ENCODE peak calls at places on chromosomes 7 and 10, in four cellular contexts. Y, W, S and H are unnamed samples.
A peak's percentile ranks its signal among the peaks of the same experiment; 100 is the strongest.

GRCh38 chr7:19558527-19558926 is 150.3 kb downstream of the POLR1F start:
- DNase-seq in Y (no peak), W (no peak), S (peak; percentile 11), H (peak; percentile 84)

GRCh38 chr10:61869772-61870520 is 31.6 kb upstream of the ARID5B start:
- DNase-seq in Y (no peak), W (no peak), S (peak; percentile 76), H (peak; percentile 74)

GRCh38 chr7:137619181-137619580 is 227.6 kb downstream of the DGKI start:
- DNase-seq in Y (no peak), W (no peak), S (no peak), H (no peak)

GRCh38 chr10:133159611-133159949 is 439 bp upstream of the KNDC1 start:
- DNase-seq in Y (no peak), W (no peak), S (no peak), H (no peak)

GRCh38 chr10:124743188-124744046 is 761 bp downstream of the FAM53B start:
- DNase-seq in Y (no peak), W (no peak), S (no peak), H (peak; percentile 27)

GRCh38 chr10:17409170-17409733 is 45.1 kb downstream of the ST8SIA6 start:
- DNase-seq in Y (no peak), W (no peak), S (peak; percentile 36), H (peak; percentile 39)

GRCh38 chr7:68783671-68784070 is 814.6 kb upstream of the AUTS2 start:
- DNase-seq in Y (no peak), W (no peak), S (no peak), H (no peak)

GRCh38 chr7:26413007-26413691 is 121.5 kb downstream of the SNX10 start:
- DNase-seq in Y (peak; percentile 31), W (no peak), S (no peak), H (no peak)

GRCh38 chr10:88012627-88013026 is 149.2 kb downstream of the PTEN start:
- DNase-seq in Y (no peak), W (no peak), S (peak; percentile 34), H (peak; percentile 22)

GRCh38 chr7:135770139-135770710 is 21.6 kb upstream of the FAM180A start:
- DNase-seq in Y (no peak), W (no peak), S (peak; percentile 12), H (peak; percentile 60)

GRCh38 chr10:77391605-77392235 is 245.9 kb downstream of the KCNMA1 start:
- DNase-seq in Y (peak; percentile 61), W (peak; percentile 89), S (peak; percentile 91), H (peak; percentile 95)

GRCh38 chr10:12499587-12499986 is 150.2 kb downstream of the CAMK1D start:
- DNase-seq in Y (no peak), W (peak; percentile 17), S (peak; percentile 20), H (no peak)

GRCh38 chr10:99694171-99694570 is 34.9 kb downstream of the ENTPD7 start:
- DNase-seq in Y (no peak), W (no peak), S (peak; percentile 75), H (peak; percentile 21)

GRCh38 chr10:99700649-99701048 is 31.3 kb downstream of the COX15 start:
- DNase-seq in Y (no peak), W (no peak), S (no peak), H (no peak)

GRCh38 chr10:99695761-99696160 is 36.2 kb downstream of the COX15 start:
- DNase-seq in Y (no peak), W (no peak), S (peak; percentile 53), H (peak; percentile 28)

DNA sequence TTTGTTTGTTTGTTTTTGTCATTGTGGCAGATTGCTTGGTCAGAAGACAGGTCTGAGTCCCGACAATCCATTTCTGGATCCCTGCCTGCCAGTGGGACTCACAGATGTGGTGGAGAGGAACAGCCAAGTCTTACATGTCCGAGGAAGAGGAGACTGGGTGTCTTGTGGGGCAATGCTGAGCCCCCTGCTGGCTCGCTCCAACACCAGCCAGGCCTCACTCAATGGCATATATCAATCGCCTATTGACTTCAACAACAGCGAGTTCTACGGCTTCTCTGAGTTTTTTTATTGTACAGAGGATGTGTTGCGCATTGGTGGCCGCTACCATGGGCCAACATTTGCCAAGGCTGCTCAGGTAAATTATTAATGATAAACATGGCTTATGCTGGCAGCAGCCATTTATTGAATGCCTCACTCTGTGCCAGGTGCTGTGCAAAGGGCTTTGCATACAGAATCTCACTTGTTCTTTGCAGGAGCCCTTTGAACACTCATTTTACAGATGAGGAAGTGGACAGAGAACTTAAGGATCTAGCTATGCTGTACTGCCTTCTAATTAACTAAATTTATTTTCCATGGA is 33.3 kb downstream of the COX15 start:
- DNase-seq in Y (no peak), W (no peak), S (no peak), H (peak; percentile 8)
- TF ChIP-seq CTCF in Y (no peak), W (no peak), S (no peak), H (no peak)

DNA sequence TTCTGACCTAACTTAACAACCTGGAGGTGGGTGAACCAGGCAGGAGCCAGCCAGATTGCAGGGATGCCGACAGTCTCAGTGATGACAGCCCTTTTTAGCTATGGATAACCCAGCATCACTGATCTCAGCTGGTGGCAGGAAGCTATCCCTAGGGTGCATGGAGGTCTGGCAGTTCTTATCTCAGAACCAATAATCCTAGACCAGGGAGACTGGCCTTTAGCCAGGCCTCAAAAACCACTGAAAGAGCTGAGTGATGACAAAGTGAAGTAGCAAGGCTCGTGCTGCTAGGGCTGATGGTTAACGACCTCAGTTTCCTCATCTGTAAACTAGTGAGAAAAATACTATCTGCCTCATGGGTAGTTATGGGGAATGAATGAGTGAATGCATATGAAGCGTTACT is 112.5 kb downstream of the RALA start:
- DNase-seq in Y (no peak), W (no peak), S (peak; percentile 39), H (no peak)
- H3K4me3 ChIP-seq in Y (no peak overlapping the region), W (no peak overlapping the region), S (no peak overlapping the region), H (no peak overlapping the region)

GRCh38 chr10:27717191-27717590 is 28.4 kb downstream of the MKX start:
- DNase-seq in Y (no peak), W (no peak), S (no peak), H (no peak)
- TF ChIP-seq CTCF in Y (no peak), W (no peak), S (no peak), H (no peak)

DNA sequence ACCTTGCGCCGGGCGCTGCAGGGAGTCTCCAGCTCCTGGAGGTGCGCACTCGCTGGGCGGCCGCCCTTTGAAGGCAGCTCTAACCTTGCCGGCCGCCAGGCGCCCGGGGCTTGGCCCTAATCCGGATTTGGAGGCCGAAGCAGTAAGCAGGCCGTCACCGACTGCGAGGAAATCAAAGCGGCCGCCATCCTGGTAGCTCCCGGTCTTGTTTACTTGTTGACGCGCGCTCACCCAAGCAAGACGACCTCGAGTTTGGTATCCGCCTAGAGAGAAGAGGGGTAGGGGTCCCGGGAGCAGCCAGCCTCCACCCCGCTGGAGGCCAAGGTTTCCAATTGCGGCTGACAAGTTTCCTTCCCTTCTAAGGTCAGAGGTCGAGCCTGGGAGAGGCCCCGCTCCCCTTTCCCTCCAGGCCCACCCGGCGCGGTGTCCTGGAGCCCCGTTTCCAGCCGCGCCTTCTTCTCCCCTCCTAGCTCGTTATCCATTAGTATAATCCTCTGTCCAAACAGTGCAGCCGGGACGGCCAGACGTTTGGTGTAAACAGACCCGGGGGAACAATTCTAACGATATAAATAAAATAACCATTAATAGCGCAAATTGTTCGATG is 11.2 kb upstream of the NKX2-3 start:
- DNase-seq in Y (no peak), W (no peak), S (no peak), H (no peak)
- H3K4me3 ChIP-seq in Y (no peak overlapping the region), W (no peak overlapping the region), S (no peak overlapping the region), H (no peak overlapping the region)

GRCh38 chr7:114405427-114405826 is 9.2 kb upstream of the FOXP2 start:
- DNase-seq in Y (no peak), W (no peak), S (peak; percentile 49), H (no peak)
- TF ChIP-seq CTCF in Y (no peak), W (no peak), S (peak; percentile 58), H (peak; percentile 13)

DNA sequence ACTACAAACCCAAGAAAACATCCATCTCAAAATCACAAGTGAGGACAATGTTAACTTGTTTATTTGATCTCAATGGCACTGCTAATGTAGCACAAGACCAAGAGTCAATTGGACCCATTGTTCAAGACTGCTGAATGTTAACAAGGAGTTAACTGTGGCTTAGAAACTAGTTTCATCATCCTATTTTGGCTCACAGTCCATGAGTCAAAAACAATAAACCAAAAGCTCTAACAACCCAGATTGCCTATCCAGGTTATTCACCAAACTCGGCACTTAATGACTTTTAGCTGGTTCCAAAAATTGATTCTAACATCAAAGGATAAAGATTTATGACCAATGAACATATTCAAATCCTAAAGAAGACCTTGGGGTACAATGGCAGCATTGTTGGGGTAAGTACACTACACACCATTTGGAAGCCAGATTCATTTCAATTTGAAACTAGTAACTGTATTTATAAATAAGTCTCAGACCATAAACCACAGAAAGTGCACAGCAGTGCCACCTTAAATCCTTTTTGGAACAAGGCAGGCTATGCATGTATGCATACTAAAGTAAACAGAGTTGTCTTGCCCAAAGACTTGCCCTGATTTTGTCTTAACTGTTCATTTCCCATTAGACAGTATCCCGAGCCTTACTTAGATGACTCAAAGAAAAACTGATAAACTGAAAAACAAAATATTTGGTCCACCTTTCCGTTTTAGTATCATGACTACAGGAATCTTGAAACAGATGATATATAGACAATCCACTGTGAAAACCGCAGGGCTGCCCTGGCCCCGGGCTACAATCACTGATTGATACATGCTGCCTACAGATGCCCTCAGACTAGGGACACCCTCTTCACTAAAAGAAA is 84.5 kb downstream of the SRPK2 start:
- DNase-seq in Y (peak; percentile 31), W (no peak), S (peak; percentile 74), H (peak; percentile 43)
- H3K4me3 ChIP-seq in Y (no peak overlapping the region), W (no peak overlapping the region), S (peak overlapping the region; percentile 40), H (no peak overlapping the region)

GRCh38 chr10:79292789-79293746 is 54.2 kb upstream of the PPIF start:
- DNase-seq in Y (no peak), W (no peak), S (no peak), H (no peak)
- TF ChIP-seq CTCF in Y (no peak), W (peak; percentile 32), S (peak; percentile 63), H (peak; percentile 63)

GRCh38 chr7:159031750-159032149 is 112.9 kb downstream of the VIPR2 start:
- DNase-seq in Y (no peak), W (no peak), S (no peak), H (no peak)

GRCh38 chr7:159032753-159033472 is 111.8 kb downstream of the VIPR2 start:
- DNase-seq in Y (peak; percentile 1), W (peak; percentile 2), S (no peak), H (no peak)

GRCh38 chr7:159030490-159031134 is 114.1 kb downstream of the VIPR2 start:
- DNase-seq in Y (no peak), W (peak; percentile 5), S (no peak), H (no peak)

GRCh38 chr7:159032310-159032709 is 112.4 kb downstream of the VIPR2 start:
- DNase-seq in Y (peak; percentile 2), W (peak; percentile 7), S (no peak), H (no peak)

GRCh38 chr7:159031135-159031701 is 113.4 kb downstream of the VIPR2 start:
- DNase-seq in Y (peak; percentile 3), W (peak; percentile 6), S (no peak), H (no peak)
- H3K4me3 ChIP-seq in Y (no peak overlapping the region), W (peak overlapping the region; percentile 47), S (no peak overlapping the region), H (peak overlapping the region; percentile 42)